ENCODE peak calls at places on chromosomes 6 and 20, in four cellular contexts. One of them, this sample, is unnamed.

GRCh38 chr20:36666181-36666740 is 20.3 kb upstream of the SLA2 start:
- DNase-seq in small intestine: no peak
- DNase-seq in M059J: peak
- DNase-seq in HS-5: no peak
- DNase-seq in this sample: peak

GRCh38 chr6:1832844-1833787 is 223.4 kb downstream of the FOXC1 start:
- DNase-seq in small intestine: peak
- DNase-seq in M059J: peak
- DNase-seq in HS-5: no peak
- DNase-seq in this sample: peak

GRCh38 chr20:51487525-51488279 is 54.8 kb downstream of the NFATC2 start:
- DNase-seq in small intestine: no peak
- DNase-seq in M059J: peak
- DNase-seq in HS-5: peak
- DNase-seq in this sample: peak

GRCh38 chr20:62840244-62841197 is 21.1 kb downstream of the TCFL5 start:
- DNase-seq in small intestine: no peak
- DNase-seq in M059J: no peak
- DNase-seq in HS-5: no peak
- DNase-seq in this sample: no peak

GRCh38 chr6:169972736-169973135 is 221.3 kb downstream of the ERMARD start:
- DNase-seq in small intestine: no peak
- DNase-seq in M059J: no peak
- DNase-seq in HS-5: no peak
- DNase-seq in this sample: no peak

GRCh38 chr20:1423625-1424106 is 30.8 kb upstream of the FKBP1A start:
- DNase-seq in small intestine: peak
- DNase-seq in M059J: peak
- DNase-seq in HS-5: no peak
- DNase-seq in this sample: peak

GRCh38 chr6:157221049-157221816 is 102.1 kb downstream of the TMEM242 start:
- DNase-seq in small intestine: peak
- DNase-seq in M059J: peak
- DNase-seq in HS-5: peak
- DNase-seq in this sample: peak

GRCh38 chr20:25579081-25579770 is 6.1 kb downstream of the NINL start:
- DNase-seq in small intestine: no peak
- DNase-seq in M059J: no peak
- DNase-seq in HS-5: no peak
- DNase-seq in this sample: peak

GRCh38 chr6:135935951-135936601 is 84.6 kb downstream of the PDE7B start:
- DNase-seq in small intestine: no peak
- DNase-seq in M059J: peak
- DNase-seq in HS-5: peak
- DNase-seq in this sample: peak

This sample was measured in EH.